ENCODE peak calls at places on chromosomes 12 and 14, in four cellular contexts. U, S, E and D are unnamed samples. For H3K36me3 and H3K4me1, the result is how much of the 10 kb centered on the place peaks cover.

GRCh38 chr14:90624228-90624627 is 192.0 kb downstream of the TTC7B start:
- DNase-seq in E (peak), U (peak), S (peak), D (no peak)

GRCh38 chr14:28382460-28383220 is 383.9 kb upstream of the FOXG1 start:
- DNase-seq in E (no peak), U (no peak), S (no peak), D (no peak)

GRCh38 chr14:103521438-103521961 is 1.1 kb downstream of the CKB start:
- DNase-seq in U (no peak), S (peak), E (no peak), D (peak)

GRCh38 chr14:104246401-104247335 is 108.3 kb downstream of the KIF26A start:
- DNase-seq in E (peak), S (no peak), U (no peak), D (no peak)

GRCh38 chr14:72024043-72024407 is 91.8 kb downstream of the RGS6 start:
- DNase-seq in U (peak), E (no peak), S (peak), D (no peak)

GRCh38 chr14:70013269-70013873 is 134.2 kb downstream of the SMOC1 start:
- DNase-seq in E (no peak), S (peak), U (peak), D (no peak)

GRCh38 chr14:104599446-104599845 is 5.1 kb downstream of the TMEM179 start:
- DNase-seq in S (no peak), E (no peak), U (no peak), D (no peak)

GRCh38 chr12:2212971-2213869 is 160.4 kb downstream of the CACNA1C start:
- DNase-seq in S (no peak), E (no peak), U (no peak), D (no peak)

GRCh38 chr14:67619446-67620216 is at the start of gene ARG2:
- DNase-seq in E (peak), U (peak), S (peak), D (peak)

GRCh38 chr12:68631177-68631576 is 20.5 kb downstream of the RAP1B start:
- DNase-seq in U (no peak), E (no peak), S (peak), D (no peak)

GRCh38 chr12:47816646-47817271 is 2.9 kb downstream of the HDAC7 start:
- DNase-seq in S (no peak), U (no peak), E (no peak), D (no peak)

GRCh38 chr12:47812797-47813490 is 6.8 kb downstream of the HDAC7 start:
- DNase-seq in E (peak), U (peak), S (peak), D (peak)

GRCh38 chr12:47813491-47814196 is 6.1 kb downstream of the HDAC7 start:
- DNase-seq in S (no peak), U (peak), E (no peak), D (no peak)

GRCh38 chr12:47817272-47818006 is 2.3 kb downstream of the HDAC7 start:
- DNase-seq in E (no peak), U (no peak), S (peak), D (peak)

GRCh38 chr12:47814539-47815170 is 5.0 kb downstream of the HDAC7 start:
- DNase-seq in E (no peak), S (no peak), U (no peak), D (no peak)
- H3K36me3 ChIP-seq in E (half or more), S (under half), U (under half), D (under half)

DNA sequence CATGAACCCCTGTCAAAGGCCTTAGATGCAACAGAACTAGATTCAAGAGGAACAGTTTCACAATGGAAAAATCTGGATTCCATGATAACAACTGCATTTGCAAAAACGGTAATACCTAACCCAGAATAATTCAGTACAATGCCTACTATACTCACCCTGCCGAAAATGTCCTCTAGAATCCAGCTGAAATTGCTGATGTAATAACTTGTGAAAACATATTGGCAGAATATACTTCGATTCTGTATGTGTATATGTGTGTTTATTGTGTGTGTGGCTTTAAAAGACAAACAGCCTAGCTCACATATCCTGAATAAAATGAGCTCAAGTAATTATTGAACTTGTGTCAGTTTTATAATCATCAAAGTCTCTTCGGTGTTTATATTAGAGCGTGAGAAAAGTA is 46.0 kb downstream of the PHLDA1 start:
- DNase-seq in E (no peak), U (no peak), S (no peak), D (no peak)
- H3K27ac ChIP-seq in E (no peak), U (no peak), S (no peak), D (no peak)

GRCh38 chr14:68759912-68760311 is 33.0 kb downstream of the ZFP36L1 start:
- DNase-seq in U (no peak), E (no peak), S (no peak), D (no peak)
- H3K4me1 ChIP-seq in U (half or more), E (under half), S (under half), D (under half)

DNA sequence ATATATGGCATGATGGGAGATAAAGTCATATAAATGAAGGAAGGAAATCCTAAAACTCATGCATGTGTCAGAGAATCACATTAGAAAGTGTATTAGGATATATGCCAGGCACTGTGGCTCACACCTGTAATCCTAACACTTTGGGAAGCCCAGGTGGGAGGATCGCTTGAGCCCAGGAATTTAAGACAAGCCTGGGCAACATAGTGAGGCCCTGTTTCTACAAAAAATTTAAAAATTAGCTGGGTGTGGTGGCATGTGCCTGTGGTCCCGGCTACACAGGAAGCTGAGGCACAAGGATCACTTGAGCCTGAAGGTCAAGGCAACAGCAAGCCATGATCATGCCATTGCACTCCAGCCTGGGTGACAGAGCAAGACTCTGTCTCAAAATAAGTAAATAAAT is 130.3 kb upstream of the ARID2 start:
- DNase-seq in S (no peak), E (no peak), U (no peak), D (no peak)
- H3K36me3 ChIP-seq in S (under half), E (under half), U (under half), D (under half)

GRCh38 chr12:77725611-77726010 is 105.1 kb upstream of the NAV3 start:
- DNase-seq in S (peak), E (peak), U (peak), D (no peak)
- H3K27ac ChIP-seq in S (peak), E (peak), U (no peak), D (no peak)

GRCh38 chr14:74653386-74654138 is 41.5 kb upstream of the LTBP2 start:
- DNase-seq in E (no peak), S (peak), U (no peak), D (no peak)
- H3K4me1 ChIP-seq in E (under half), S (half or more), U (under half), D (under half)

GRCh38 chr12:12822886-12823285 is 9.7 kb downstream of the DDX47 start:
- DNase-seq in E (no peak), U (no peak), S (no peak), D (no peak)
- H3K36me3 ChIP-seq in E (half or more), U (half or more), S (half or more), D (under half)

GRCh38 chr14:93006484-93007128 is 83.7 kb downstream of the CHGA start:
- DNase-seq in S (no peak), E (no peak), U (no peak), D (no peak)
- H3K27ac ChIP-seq in S (peak), E (no peak), U (peak), D (no peak)